ENCODE peak calls at places on chromosomes 6 and 20, in seven cellular contexts. C, Z, M, F, D, Y and P are unnamed samples.

GRCh38 chr6:135488023-135488422 is 9.5 kb downstream of the AHI1 start:
- DNase-seq in C (no peak), Z (no peak), M (no peak), F (no peak), D (no peak), Y (no peak), P (no peak)

GRCh38 chr20:46237221-46237620 is 71.1 kb downstream of the CDH22 start:
- DNase-seq in C (no peak), Z (no peak), M (no peak), F (no peak), D (no peak), Y (no peak), P (no peak)

GRCh38 chr6:84547341-84547794 is 217.0 kb downstream of the TBX18 start:
- DNase-seq in C (peak; percentile 64), Z (no peak), M (no peak), F (no peak), D (no peak), Y (no peak), P (no peak)

GRCh38 chr6:63640062-63640461 is 4.5 kb downstream of the PHF3 start:
- DNase-seq in C (no peak), Z (no peak), M (no peak), F (no peak), D (no peak), Y (no peak), P (no peak)

GRCh38 chr6:155121699-155122098 is 126.6 kb downstream of the TIAM2 start:
- DNase-seq in C (no peak), Z (peak; percentile 35), M (no peak), F (no peak), D (no peak), Y (peak; percentile 67), P (peak; percentile 59)

GRCh38 chr20:55461519-55461918 is 543.8 kb downstream of the CBLN4 start:
- DNase-seq in C (no peak), Z (no peak), M (no peak), F (no peak), D (no peak), Y (no peak), P (no peak)

GRCh38 chr6:136962661-136963060 is 40.6 kb downstream of the SLC35D3 start:
- DNase-seq in C (no peak), Z (no peak), M (peak; percentile 71), F (no peak), D (peak; percentile 52), Y (no peak), P (no peak)

GRCh38 chr6:47307362-47308222 is 2.1 kb downstream of the TNFRSF21 start:
- DNase-seq in C (no peak), Z (no peak), M (no peak), F (no peak), D (no peak), Y (no peak), P (no peak)

GRCh38 chr6:128112494-128112893 is 211.6 kb upstream of the THEMIS start:
- DNase-seq in C (no peak), Z (no peak), M (no peak), F (no peak), D (no peak), Y (no peak), P (no peak)

GRCh38 chr6:106257195-106257594 is 68.4 kb downstream of the ATG5 start:
- DNase-seq in C (no peak), Z (no peak), M (no peak), F (no peak), D (no peak), Y (no peak), P (no peak)

GRCh38 chr6:135922170-135922569 is 70.7 kb downstream of the PDE7B start:
- DNase-seq in C (no peak), Z (no peak), M (no peak), F (peak; percentile 73), D (no peak), Y (peak; percentile 72), P (no peak)

GRCh38 chr6:155106456-155107107 is 111.5 kb downstream of the TIAM2 start:
- DNase-seq in C (no peak), Z (no peak), M (no peak), F (no peak), D (no peak), Y (no peak), P (no peak)

GRCh38 chr6:144413418-144413817 is 128.3 kb downstream of the UTRN start:
- DNase-seq in C (no peak), Z (no peak), M (no peak), F (no peak), D (peak; percentile 28), Y (no peak), P (no peak)

GRCh38 chr6:3347237-3347636 is 88.5 kb downstream of the PSMG4 start:
- DNase-seq in C (peak; percentile 70), Z (no peak), M (no peak), F (no peak), D (no peak), Y (no peak), P (no peak)

GRCh38 chr6:168097621-168098430 is 18.8 kb upstream of the FRMD1 start:
- DNase-seq in C (no peak), Z (peak; percentile 12), M (no peak), F (no peak), D (no peak), Y (no peak), P (peak; percentile 68)

GRCh38 chr6:121865811-121866210 is 430.4 kb downstream of the GJA1 start:
- DNase-seq in C (no peak), Z (no peak), M (no peak), F (no peak), D (no peak), Y (no peak), P (no peak)

GRCh38 chr6:2518029-2518428 is 232.7 kb downstream of the MYLK4 start:
- DNase-seq in C (no peak), Z (no peak), M (no peak), F (no peak), D (no peak), Y (no peak), P (no peak)

GRCh38 chr20:23672158-23672557 is 16.7 kb downstream of the CST4 start:
- DNase-seq in C (no peak), Z (no peak), M (no peak), F (no peak), D (no peak), Y (no peak), P (no peak)

GRCh38 chr6:150667977-150668716 is 68.5 kb downstream of the PLEKHG1 start:
- DNase-seq in C (peak; percentile 15), Z (peak; percentile 89), M (peak; percentile 92), F (peak; percentile 92), D (peak; percentile 92), Y (peak; percentile 95), P (peak; percentile 96)

GRCh38 chr6:157728183-157728881 is 94.7 kb upstream of the SNX9 start:
- DNase-seq in C (no peak), Z (no peak), M (peak; percentile 43), F (no peak), D (no peak), Y (no peak), P (no peak)

GRCh38 chr6:125095501-125096301 is 57.9 kb upstream of the TPD52L1 start:
- DNase-seq in C (no peak), Z (no peak), M (no peak), F (no peak), D (no peak), Y (no peak), P (no peak)

GRCh38 chr6:138517635-138518034 is 18.3 kb upstream of the NHSL1 start:
- DNase-seq in C (peak; percentile 25), Z (no peak), M (peak; percentile 73), F (peak; percentile 24), D (peak; percentile 63), Y (no peak), P (peak; percentile 58)

GRCh38 chr6:107320126-107320525 is 139.2 kb downstream of the PDSS2 start:
- DNase-seq in C (no peak), Z (no peak), M (no peak), F (no peak), D (no peak), Y (no peak), P (no peak)

GRCh38 chr20:11454966-11455799 is 462.5 kb upstream of the BTBD3 start:
- DNase-seq in C (no peak), Z (no peak), M (peak; percentile 52), F (peak; percentile 39), D (peak; percentile 17), Y (no peak), P (no peak)
- H3K4me3 ChIP-seq in C (no peak overlapping the region), Z (no peak overlapping the region), M (no peak overlapping the region), F (no peak overlapping the region), D (no peak overlapping the region), Y (no peak overlapping the region), P (no peak overlapping the region)

GRCh38 chr20:63718996-63719395 is 11.2 kb downstream of the ZGPAT start:
- DNase-seq in C (no peak), Z (no peak), M (no peak), F (no peak), D (no peak), Y (no peak), P (no peak)
- H3K27ac ChIP-seq in C (no peak overlapping the region), Z (no peak overlapping the region), M (no peak overlapping the region), F (no peak overlapping the region), D (no peak overlapping the region), Y (no peak overlapping the region), P (no peak overlapping the region)

GRCh38 chr20:36064661-36065426 is 89.7 kb upstream of the EPB41L1 start:
- DNase-seq in C (peak; percentile 90), Z (peak; percentile 94), M (peak; percentile 99), F (peak; percentile 94), D (peak; percentile 98), Y (peak; percentile 97), P (peak; percentile 99)

GRCh38 chr20:36063916-36064660 is 90.5 kb upstream of the EPB41L1 start:
- DNase-seq in C (no peak), Z (no peak), M (peak; percentile 47), F (no peak), D (no peak), Y (no peak), P (no peak)

GRCh38 chr20:36062799-36063198 is 91.7 kb upstream of the EPB41L1 start:
- DNase-seq in C (peak; percentile 62), Z (no peak), M (no peak), F (no peak), D (no peak), Y (no peak), P (no peak)

GRCh38 chr20:36066777-36067176 is 87.8 kb upstream of the EPB41L1 start:
- DNase-seq in C (no peak), Z (no peak), M (no peak), F (no peak), D (no peak), Y (no peak), P (no peak)

GRCh38 chr20:36065427-36065998 is 89.0 kb upstream of the EPB41L1 start:
- DNase-seq in C (no peak), Z (no peak), M (no peak), F (no peak), D (no peak), Y (no peak), P (no peak)
- H3K4me3 ChIP-seq in C (no peak overlapping the region), Z (peak overlapping the region; percentile 75), M (peak overlapping the region; percentile 76), F (peak overlapping the region; percentile 49), D (peak overlapping the region; percentile 72), Y (no peak overlapping the region), P (peak overlapping the region; percentile 48)

DNA sequence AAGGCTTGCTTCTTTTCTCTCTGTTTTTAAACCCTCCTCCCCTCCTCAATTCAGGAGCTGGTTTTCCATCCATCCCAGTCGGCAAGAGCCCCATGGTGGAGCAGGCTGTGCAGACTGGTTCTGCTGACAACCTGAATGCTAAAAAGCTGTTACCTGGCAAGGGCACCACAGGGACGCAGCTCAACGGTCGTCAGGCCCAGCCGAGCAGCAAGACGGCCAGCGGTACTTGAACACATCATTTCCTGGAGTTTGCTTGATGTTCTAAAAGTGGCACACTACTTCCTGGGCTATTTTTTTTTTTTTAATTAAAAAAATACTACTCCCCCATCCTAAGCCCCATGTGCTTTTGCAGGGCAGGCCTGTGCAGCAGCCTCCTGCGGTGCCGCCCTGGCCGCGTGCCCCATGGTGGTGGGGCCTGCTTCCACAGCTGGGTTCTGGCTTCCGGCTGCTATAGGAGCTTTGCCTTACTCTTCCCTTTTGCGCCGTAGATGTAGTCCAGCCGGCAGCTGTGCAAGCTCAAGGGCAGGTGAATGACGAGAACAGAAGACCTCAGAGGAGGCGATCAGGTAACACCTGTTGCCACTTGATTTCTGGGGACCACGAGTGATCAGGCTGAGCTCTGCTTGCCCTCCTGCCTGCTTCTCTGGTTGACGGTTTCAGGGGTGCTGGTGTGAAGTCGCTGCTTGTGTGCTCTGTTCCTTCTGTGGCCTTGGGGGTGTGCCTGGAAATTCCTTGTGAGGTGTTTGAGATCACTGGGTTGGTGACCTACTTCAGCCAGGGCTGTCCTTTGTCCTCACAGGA is 7.7 kb downstream of the LSM14B start:
- DNase-seq in C (no peak), Z (no peak), M (no peak), F (no peak), D (no peak), Y (no peak), P (no peak)
- H3K27ac ChIP-seq in C (no peak overlapping the region), Z (no peak overlapping the region), M (no peak overlapping the region), F (no peak overlapping the region), D (no peak overlapping the region), Y (no peak overlapping the region), P (peak overlapping the region; percentile 1)